ENCODE peak calls at places on chromosome 13, in six cellular contexts. One of them, this sample, is unnamed.

GRCh38 chr13:106145997-106146864 is 389.2 kb downstream of the EFNB2 start:
- DNase-seq in thoracic aorta: no peak
- DNase-seq in body of pancreas: no peak
- DNase-seq in fibroblast of lung: no peak
- DNase-seq in SJSA1: no peak
- DNase-seq in hepatocyte: peak; percentile 16
- DNase-seq in this sample: no peak

GRCh38 chr13:100409132-100409531 is 179.5 kb downstream of the GGACT start:
- DNase-seq in fibroblast of lung: no peak
- DNase-seq in body of pancreas: no peak
- DNase-seq in hepatocyte: no peak
- DNase-seq in SJSA1: no peak
- DNase-seq in thoracic aorta: no peak
- DNase-seq in this sample: peak; percentile 6

GRCh38 chr13:80473695-80474094 is 132.8 kb upstream of the SPRY2 start:
- DNase-seq in fibroblast of lung: peak; percentile 92
- DNase-seq in thoracic aorta: no peak
- DNase-seq in SJSA1: peak; percentile 69
- DNase-seq in hepatocyte: peak; percentile 31
- DNase-seq in body of pancreas: no peak
- DNase-seq in this sample: peak; percentile 69

GRCh38 chr13:47859129-47859528 is 141.9 kb downstream of the SUCLA2 start:
- DNase-seq in SJSA1: no peak
- DNase-seq in fibroblast of lung: no peak
- DNase-seq in thoracic aorta: no peak
- DNase-seq in body of pancreas: no peak
- DNase-seq in hepatocyte: no peak
- DNase-seq in this sample: no peak

GRCh38 chr13:78595458-78595818 is 7.9 kb downstream of the POU4F1 start:
- DNase-seq in hepatocyte: no peak
- DNase-seq in body of pancreas: no peak
- DNase-seq in thoracic aorta: no peak
- DNase-seq in SJSA1: no peak
- DNase-seq in fibroblast of lung: peak; percentile 11
- DNase-seq in this sample: no peak

GRCh38 chr13:101230271-101230890 is 185.9 kb downstream of the NALCN start:
- DNase-seq in SJSA1: no peak
- DNase-seq in fibroblast of lung: no peak
- DNase-seq in thoracic aorta: no peak
- DNase-seq in body of pancreas: no peak
- DNase-seq in hepatocyte: no peak
- DNase-seq in this sample: no peak

GRCh38 chr13:103815619-103816018 is 749.4 kb upstream of the SLC10A2 start:
- DNase-seq in hepatocyte: no peak
- DNase-seq in fibroblast of lung: no peak
- DNase-seq in SJSA1: no peak
- DNase-seq in thoracic aorta: no peak
- DNase-seq in body of pancreas: no peak
- DNase-seq in this sample: peak; percentile 2

GRCh38 chr13:101305981-101306411 is 110.3 kb downstream of the NALCN start:
- DNase-seq in body of pancreas: no peak
- DNase-seq in SJSA1: no peak
- DNase-seq in hepatocyte: no peak
- DNase-seq in thoracic aorta: no peak
- DNase-seq in fibroblast of lung: no peak
- DNase-seq in this sample: no peak

GRCh38 chr13:61202042-61202441 is 213.6 kb downstream of the PCDH20 start:
- DNase-seq in thoracic aorta: no peak
- DNase-seq in body of pancreas: no peak
- DNase-seq in SJSA1: no peak
- DNase-seq in hepatocyte: no peak
- DNase-seq in fibroblast of lung: no peak
- DNase-seq in this sample: no peak

GRCh38 chr13:39765801-39766463 is 110.5 kb downstream of the COG6 start:
- DNase-seq in SJSA1: no peak
- DNase-seq in fibroblast of lung: peak; percentile 39
- DNase-seq in hepatocyte: no peak
- DNase-seq in thoracic aorta: no peak
- DNase-seq in body of pancreas: no peak
- DNase-seq in this sample: peak; percentile 46

GRCh38 chr13:98576215-98576945 is 527 bp downstream of the STK24 start:
- DNase-seq in body of pancreas: peak; percentile 56
- DNase-seq in fibroblast of lung: no peak
- DNase-seq in hepatocyte: peak; percentile 72
- DNase-seq in SJSA1: peak; percentile 65
- DNase-seq in thoracic aorta: no peak
- DNase-seq in this sample: peak; percentile 67

GRCh38 chr13:99692854-99693253 is 191.6 kb downstream of the TM9SF2 start:
- DNase-seq in SJSA1: no peak
- DNase-seq in hepatocyte: no peak
- DNase-seq in thoracic aorta: no peak
- DNase-seq in body of pancreas: no peak
- DNase-seq in fibroblast of lung: no peak
- DNase-seq in this sample: no peak

GRCh38 chr13:95644611-95645052 is at the start of gene DZIP1:
- DNase-seq in hepatocyte: peak; percentile 76
- DNase-seq in fibroblast of lung: peak; percentile 87
- DNase-seq in SJSA1: peak; percentile 47
- DNase-seq in thoracic aorta: peak; percentile 15
- DNase-seq in body of pancreas: peak; percentile 74
- DNase-seq in this sample: peak; percentile 77

GRCh38 chr13:99086869-99087129 is 108.9 kb upstream of the DOCK9 start:
- DNase-seq in SJSA1: peak; percentile 95
- DNase-seq in body of pancreas: no peak
- DNase-seq in fibroblast of lung: peak; percentile 25
- DNase-seq in hepatocyte: no peak
- DNase-seq in thoracic aorta: no peak
- DNase-seq in this sample: peak; percentile 42

GRCh38 chr13:46861959-46862358 is 34.9 kb downstream of the HTR2A start:
- DNase-seq in fibroblast of lung: no peak
- DNase-seq in body of pancreas: no peak
- DNase-seq in SJSA1: no peak
- DNase-seq in hepatocyte: no peak
- DNase-seq in thoracic aorta: no peak
- DNase-seq in this sample: no peak

GRCh38 chr13:32045963-32046785 is 14.6 kb downstream of the FRY start:
- DNase-seq in fibroblast of lung: peak; percentile 67
- DNase-seq in body of pancreas: no peak
- DNase-seq in SJSA1: no peak
- DNase-seq in thoracic aorta: no peak
- DNase-seq in hepatocyte: peak; percentile 56
- DNase-seq in this sample: peak; percentile 17

GRCh38 chr13:48773531-48774275 is 120.0 kb downstream of the CYSLTR2 start:
- DNase-seq in hepatocyte: no peak
- DNase-seq in thoracic aorta: no peak
- DNase-seq in fibroblast of lung: peak; percentile 47
- DNase-seq in SJSA1: no peak
- DNase-seq in body of pancreas: no peak
- DNase-seq in this sample: no peak

GRCh38 chr13:30159446-30159839 is 147.9 kb downstream of the KATNAL1 start:
- DNase-seq in thoracic aorta: no peak
- DNase-seq in SJSA1: peak; percentile 91
- DNase-seq in fibroblast of lung: peak; percentile 26
- DNase-seq in hepatocyte: no peak
- DNase-seq in body of pancreas: no peak
- DNase-seq in this sample: peak; percentile 54

GRCh38 chr13:110182461-110182860 is 124.5 kb downstream of the COL4A1 start:
- DNase-seq in hepatocyte: no peak
- DNase-seq in SJSA1: no peak
- DNase-seq in fibroblast of lung: no peak
- DNase-seq in body of pancreas: no peak
- DNase-seq in thoracic aorta: no peak
- DNase-seq in this sample: no peak

GRCh38 chr13:23701646-23702045 is 131.4 kb downstream of the TNFRSF19 start:
- DNase-seq in SJSA1: peak; percentile 5
- DNase-seq in thoracic aorta: no peak
- DNase-seq in fibroblast of lung: peak; percentile 65
- DNase-seq in hepatocyte: no peak
- DNase-seq in body of pancreas: peak; percentile 27
- DNase-seq in this sample: no peak

GRCh38 chr13:111210488-111210887 is 95.4 kb downstream of the ARHGEF7 start:
- DNase-seq in SJSA1: peak; percentile 91
- DNase-seq in body of pancreas: peak; percentile 26
- DNase-seq in thoracic aorta: no peak
- DNase-seq in hepatocyte: peak; percentile 51
- DNase-seq in fibroblast of lung: peak; percentile 93
- DNase-seq in this sample: no peak

GRCh38 chr13:30148171-30148754 is 159.1 kb downstream of the KATNAL1 start:
- DNase-seq in body of pancreas: no peak
- DNase-seq in hepatocyte: no peak
- DNase-seq in SJSA1: no peak
- DNase-seq in thoracic aorta: no peak
- DNase-seq in fibroblast of lung: no peak
- DNase-seq in this sample: no peak

GRCh38 chr13:105878119-105878518 is 657.3 kb downstream of the EFNB2 start:
- DNase-seq in hepatocyte: no peak
- DNase-seq in SJSA1: no peak
- DNase-seq in thoracic aorta: no peak
- DNase-seq in fibroblast of lung: no peak
- DNase-seq in body of pancreas: no peak
- DNase-seq in this sample: no peak

GRCh38 chr13:23639672-23640275 is 69.6 kb downstream of the TNFRSF19 start:
- DNase-seq in hepatocyte: no peak
- DNase-seq in fibroblast of lung: no peak
- DNase-seq in SJSA1: no peak
- DNase-seq in thoracic aorta: no peak
- DNase-seq in body of pancreas: no peak
- DNase-seq in this sample: peak; percentile 36

GRCh38 chr13:51435002-51435578 is 17.7 kb downstream of the INTS6 start:
- DNase-seq in SJSA1: peak; percentile 12
- DNase-seq in hepatocyte: peak; percentile 36
- DNase-seq in thoracic aorta: no peak
- DNase-seq in body of pancreas: no peak
- DNase-seq in fibroblast of lung: peak; percentile 64
- DNase-seq in this sample: no peak

GRCh38 chr13:36857273-36857672 is 38.3 kb downstream of the RFXAP start:
- DNase-seq in thoracic aorta: no peak
- DNase-seq in hepatocyte: no peak
- DNase-seq in fibroblast of lung: no peak
- DNase-seq in body of pancreas: no peak
- DNase-seq in SJSA1: no peak
- DNase-seq in this sample: no peak

GRCh38 chr13:87999141-87999765 is 328.1 kb downstream of the SLITRK5 start:
- DNase-seq in hepatocyte: no peak
- DNase-seq in SJSA1: peak; percentile 50
- DNase-seq in body of pancreas: no peak
- DNase-seq in thoracic aorta: no peak
- DNase-seq in fibroblast of lung: peak; percentile 44
- DNase-seq in this sample: no peak

GRCh38 chr13:52847682-52848432 is 583 bp downstream of the PCDH8 start:
- DNase-seq in hepatocyte: no peak
- DNase-seq in fibroblast of lung: no peak
- DNase-seq in SJSA1: no peak
- DNase-seq in thoracic aorta: no peak
- DNase-seq in body of pancreas: no peak
- DNase-seq in this sample: no peak

GRCh38 chr13:100887729-100888151 is 213.1 kb upstream of the TMTC4 start:
- DNase-seq in fibroblast of lung: peak; percentile 46
- DNase-seq in body of pancreas: no peak
- DNase-seq in hepatocyte: peak; percentile 7
- DNase-seq in SJSA1: peak; percentile 75
- DNase-seq in thoracic aorta: no peak
- DNase-seq in this sample: no peak

DNA sequence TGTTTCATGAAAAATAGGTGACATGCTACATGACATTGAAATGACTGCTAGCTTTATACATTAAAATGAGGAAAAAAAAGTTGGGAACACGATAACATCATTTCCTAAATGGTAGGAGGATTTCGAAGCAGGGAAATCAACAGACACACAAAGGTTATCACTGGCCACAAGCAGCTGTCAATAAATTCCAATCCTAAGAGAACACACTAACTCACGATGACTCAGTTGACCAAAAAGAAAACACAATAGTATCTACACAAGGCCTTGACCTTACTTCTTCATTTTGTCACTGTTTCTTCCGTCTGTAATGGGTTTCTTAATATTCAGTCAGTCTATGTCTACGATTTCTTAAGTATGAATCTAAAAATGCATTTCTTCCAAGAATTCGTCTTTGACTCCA is 36.5 kb downstream of the STARD13 start:
- DNase-seq in SJSA1: peak; percentile 67
- DNase-seq in thoracic aorta: no peak
- DNase-seq in fibroblast of lung: no peak
- DNase-seq in body of pancreas: no peak
- DNase-seq in hepatocyte: no peak
- DNase-seq in this sample: peak; percentile 74
- H3K4me1 ChIP-seq in SJSA1: peaks cover 45% of the 10 kb centered on the region
- H3K4me1 ChIP-seq in thoracic aorta: peaks cover 7% of the 10 kb centered on the region
- H3K4me1 ChIP-seq in fibroblast of lung: peaks cover 20% of the 10 kb centered on the region
- H3K4me1 ChIP-seq in body of pancreas: peaks cover 10% of the 10 kb centered on the region
- H3K4me1 ChIP-seq in hepatocyte: peaks cover 4% of the 10 kb centered on the region
- H3K4me1 ChIP-seq in this sample: peaks cover 38% of the 10 kb centered on the region

GRCh38 chr13:40969169-40969901 is 49.8 kb downstream of the ELF1 start:
- DNase-seq in fibroblast of lung: no peak
- DNase-seq in hepatocyte: no peak
- DNase-seq in thoracic aorta: no peak
- DNase-seq in SJSA1: no peak
- DNase-seq in body of pancreas: no peak
- DNase-seq in this sample: no peak
- H3K4me1 ChIP-seq in fibroblast of lung: no peaks in the 10 kb centered on the region
- H3K4me1 ChIP-seq in hepatocyte: peaks cover 42% of the 10 kb centered on the region
- H3K4me1 ChIP-seq in thoracic aorta: peaks cover 71% of the 10 kb centered on the region
- H3K4me1 ChIP-seq in SJSA1: no peaks in the 10 kb centered on the region
- H3K4me1 ChIP-seq in body of pancreas: peaks cover 80% of the 10 kb centered on the region
- H3K4me1 ChIP-seq in this sample: peaks cover 5% of the 10 kb centered on the region

GRCh38 chr13:113083402-113084061 is 22.1 kb upstream of the F7 start:
- DNase-seq in fibroblast of lung: peak; percentile 32
- DNase-seq in body of pancreas: no peak
- DNase-seq in SJSA1: no peak
- DNase-seq in thoracic aorta: no peak
- DNase-seq in hepatocyte: no peak
- DNase-seq in this sample: no peak
- H3K4me1 ChIP-seq in fibroblast of lung: no peaks in the 10 kb centered on the region
- H3K4me1 ChIP-seq in body of pancreas: no peaks in the 10 kb centered on the region
- H3K4me1 ChIP-seq in SJSA1: no peaks in the 10 kb centered on the region
- H3K4me1 ChIP-seq in thoracic aorta: no peaks in the 10 kb centered on the region
- H3K4me1 ChIP-seq in hepatocyte: no peaks in the 10 kb centered on the region
- H3K4me1 ChIP-seq in this sample: no peaks in the 10 kb centered on the region

GRCh38 chr13:44365899-44366298 is 7.7 kb upstream of the SERP2 start:
- DNase-seq in hepatocyte: no peak
- DNase-seq in SJSA1: no peak
- DNase-seq in thoracic aorta: no peak
- DNase-seq in fibroblast of lung: no peak
- DNase-seq in body of pancreas: no peak
- DNase-seq in this sample: no peak
- H3K4me1 ChIP-seq in hepatocyte: peaks cover 38% of the 10 kb centered on the region
- H3K4me1 ChIP-seq in SJSA1: peaks cover 74% of the 10 kb centered on the region
- H3K4me1 ChIP-seq in thoracic aorta: peaks cover 3% of the 10 kb centered on the region
- H3K4me1 ChIP-seq in fibroblast of lung: peaks cover 12% of the 10 kb centered on the region
- H3K4me1 ChIP-seq in body of pancreas: no peaks in the 10 kb centered on the region
- H3K4me1 ChIP-seq in this sample: peaks cover 26% of the 10 kb centered on the region